ENCODE peak calls at places on chromosomes 6 and 20, in eight cellular contexts. D, T, P, Q, K, I, Y and R are unnamed samples.

GRCh38 chr6:67459556-67459955 is 1175.5 kb upstream of the ADGRB3 start:
- DNase-seq in D (no peak), T (peak), P (no peak), Q (no peak), K (no peak), I (no peak), Y (no peak), R (no peak)

GRCh38 chr6:68054776-68055175 is 580.3 kb upstream of the ADGRB3 start:
- DNase-seq in D (peak), T (no peak), P (no peak), Q (no peak), K (no peak), I (no peak), Y (no peak), R (peak)

GRCh38 chr20:19909696-19910095 is 107.5 kb upstream of the NAA20 start:
- DNase-seq in D (peak), T (no peak), P (no peak), Q (no peak), K (peak), I (no peak), Y (no peak), R (no peak)

GRCh38 chr6:26249959-26250805 is 114.8 kb upstream of the BTN3A2 start:
- DNase-seq in D (peak), T (peak), P (peak), Q (peak), K (peak), I (peak), Y (no peak), R (peak)

GRCh38 chr20:54200487-54201267 is 7.2 kb upstream of the PFDN4 start:
- DNase-seq in D (no peak), T (peak), P (no peak), Q (no peak), K (no peak), I (no peak), Y (no peak), R (no peak)

GRCh38 chr6:36633915-36634314 is 39.8 kb downstream of the SRSF3 start:
- DNase-seq in D (peak), T (no peak), P (no peak), Q (no peak), K (no peak), I (no peak), Y (no peak), R (peak)

GRCh38 chr20:4026093-4026601 is 10.8 kb upstream of the RNF24 start:
- DNase-seq in D (peak), T (no peak), P (no peak), Q (no peak), K (peak), I (no peak), Y (peak), R (peak)

GRCh38 chr6:27604986-27605385 is 132.1 kb upstream of the ZNF184 start:
- DNase-seq in D (no peak), T (no peak), P (no peak), Q (no peak), K (no peak), I (no peak), Y (no peak), R (no peak)

GRCh38 chr20:1951436-1952115 is 42.3 kb downstream of the PDYN start:
- DNase-seq in D (no peak), T (no peak), P (no peak), Q (no peak), K (peak), I (no peak), Y (no peak), R (no peak)

GRCh38 chr20:57387945-57388351 is 3.2 kb upstream of the RBM38 start:
- DNase-seq in D (no peak), T (no peak), P (no peak), Q (no peak), K (peak), I (peak), Y (no peak), R (no peak)

GRCh38 chr20:59071224-59071623 is 28.6 kb upstream of the PRELID3B start:
- DNase-seq in D (no peak), T (no peak), P (no peak), Q (no peak), K (no peak), I (no peak), Y (peak), R (no peak)

GRCh38 chr6:129774697-129775447 is 64.9 kb upstream of the ARHGAP18 start:
- DNase-seq in D (peak), T (peak), P (peak), Q (peak), K (peak), I (peak), Y (peak), R (peak)

GRCh38 chr20:62253398-62253797 is 15.1 kb downstream of the OSBPL2 start:
- DNase-seq in D (no peak), T (no peak), P (no peak), Q (no peak), K (no peak), I (no peak), Y (no peak), R (no peak)

GRCh38 chr6:149112976-149113375 is 204.5 kb upstream of the TAB2 start:
- DNase-seq in D (no peak), T (no peak), P (no peak), Q (no peak), K (no peak), I (no peak), Y (no peak), R (no peak)

GRCh38 chr6:98831057-98832031 is 3.0 kb upstream of the POU3F2 start:
- DNase-seq in D (no peak), T (no peak), P (no peak), Q (no peak), K (no peak), I (peak), Y (no peak), R (no peak)

GRCh38 chr6:148565931-148566663 is 180.7 kb upstream of the UST start:
- DNase-seq in D (peak), T (peak), P (no peak), Q (no peak), K (no peak), I (peak), Y (no peak), R (peak)

GRCh38 chr6:155782320-155782730 is 326.7 kb upstream of the NOX3 start:
- DNase-seq in D (peak), T (peak), P (no peak), Q (no peak), K (no peak), I (no peak), Y (no peak), R (peak)